ENCODE peak calls at places on chromosomes 13 and 19, in nine cellular contexts. L is progenitor cell of endocrine pancreas, H is omental fat pad, X is choroid plexus epithelial cell, F is cardiac muscle cell, S is uterus, K is stomach, W is glutamatergic neuron, Z is cardiac fibroblast. I is an unnamed sample.

GRCh38 chr19:6425732-6426686 is 1.4 kb upstream of the KHSRP start:
- DNase-seq in K (no peak), Z (no peak), S (peak; percentile 25), H (no peak), X (no peak), F (no peak), L (no peak), W (no peak), I (no peak)

GRCh38 chr13:113610266-113610665 is 25.7 kb downstream of the TFDP1 start:
- DNase-seq in H (no peak), L (no peak), Z (no peak), W (no peak), K (no peak), X (no peak), S (no peak), F (no peak), I (no peak)

GRCh38 chr19:13120817-13121216 is 2.8 kb downstream of the NACC1 start:
- DNase-seq in Z (peak; percentile 71), X (peak; percentile 92), S (no peak), F (peak; percentile 78), H (no peak), K (no peak), L (no peak), W (no peak), I (no peak)

GRCh38 chr13:23965346-23965745 is 68.0 kb upstream of the C1QTNF9B start:
- DNase-seq in L (no peak), S (no peak), K (no peak), F (no peak), H (no peak), W (no peak), X (peak; percentile 23), Z (peak; percentile 24), I (no peak)

GRCh38 chr13:95128045-95128643 is 173.1 kb downstream of the ABCC4 start:
- DNase-seq in L (no peak), Z (no peak), X (no peak), K (peak; percentile 52), S (no peak), W (no peak), F (no peak), H (no peak), I (no peak)

GRCh38 chr13:111954681-111955411 is 112.1 kb upstream of the SOX1 start:
- DNase-seq in Z (no peak), F (no peak), L (no peak), H (no peak), X (no peak), K (peak; percentile 17), W (no peak), S (no peak), I (no peak)

GRCh38 chr19:13215572-13216380 is 65.6 kb downstream of the IER2 start:
- DNase-seq in L (no peak), Z (no peak), S (no peak), F (peak; percentile 46), X (no peak), K (no peak), H (no peak), W (no peak), I (no peak)

GRCh38 chr13:79593611-79594275 is 112.8 kb downstream of the NDFIP2 start:
- DNase-seq in F (peak; percentile 66), W (no peak), X (peak; percentile 64), K (no peak), H (no peak), S (no peak), L (no peak), Z (peak; percentile 68), I (no peak)

GRCh38 chr19:35216833-35217707 is 11.5 kb downstream of the FAM187B start:
- DNase-seq in H (no peak), L (no peak), S (no peak), W (no peak), X (no peak), F (no peak), K (peak; percentile 60), Z (no peak), I (no peak)

GRCh38 chr13:99971576-99972189 is at the start of gene ZIC5:
- DNase-seq in F (no peak), Z (no peak), S (no peak), H (no peak), L (no peak), W (no peak), X (peak; percentile 73), K (no peak), I (no peak)

GRCh38 chr19:15476334-15476733 is 3.0 kb downstream of the PGLYRP2 start:
- DNase-seq in Z (no peak), F (no peak), K (no peak), S (no peak), H (no peak), W (no peak), X (no peak), L (no peak), I (no peak)

GRCh38 chr13:83796364-83796763 is 85.9 kb downstream of the SLITRK1 start:
- DNase-seq in Z (no peak), W (no peak), H (no peak), X (no peak), S (no peak), L (no peak), K (no peak), F (no peak), I (no peak)

GRCh38 chr13:68715651-68716050 is 1392.0 kb upstream of the ATXN8OS start:
- DNase-seq in W (no peak), H (no peak), F (no peak), S (no peak), X (no peak), K (no peak), Z (no peak), L (no peak), I (no peak)

GRCh38 chr13:48252176-48252575 is 19.2 kb downstream of the ITM2B start:
- DNase-seq in W (no peak), K (no peak), L (no peak), Z (no peak), X (no peak), F (no peak), H (no peak), S (no peak), I (no peak)

GRCh38 chr13:76971215-76971614 is 20.7 kb upstream of the CLN5 start:
- DNase-seq in H (no peak), X (no peak), L (no peak), K (no peak), W (no peak), S (no peak), Z (no peak), F (no peak), I (no peak)

GRCh38 chr13:30119476-30119875 is 187.9 kb downstream of the KATNAL1 start:
- DNase-seq in W (no peak), H (no peak), Z (peak; percentile 65), S (peak; percentile 39), F (peak; percentile 74), L (no peak), X (peak; percentile 71), K (no peak), I (no peak)

GRCh38 chr19:55340784-55341147 is 1.1 kb downstream of the KMT5C start:
- DNase-seq in W (peak; percentile 71), Z (no peak), X (no peak), F (no peak), H (no peak), L (peak; percentile 35), K (no peak), S (no peak), I (no peak)
- TF ChIP-seq CTCF in W (no peak), Z (no peak), X (peak; percentile 46), F (peak; percentile 23), H (no peak), L (peak; percentile 17), K (no peak), S (no peak), I (no peak)

GRCh38 chr13:70613295-70613694 is 505.0 kb upstream of the KLHL1 start:
- DNase-seq in H (no peak), L (no peak), F (peak; percentile 0), Z (no peak), S (no peak), W (no peak), X (peak; percentile 37), K (no peak), I (no peak)
- TF ChIP-seq CTCF in H (no peak), L (peak; percentile 62), F (no peak), Z (no peak), S (no peak), W (peak; percentile 64), X (peak; percentile 48), K (no peak), I (peak; percentile 27)

DNA sequence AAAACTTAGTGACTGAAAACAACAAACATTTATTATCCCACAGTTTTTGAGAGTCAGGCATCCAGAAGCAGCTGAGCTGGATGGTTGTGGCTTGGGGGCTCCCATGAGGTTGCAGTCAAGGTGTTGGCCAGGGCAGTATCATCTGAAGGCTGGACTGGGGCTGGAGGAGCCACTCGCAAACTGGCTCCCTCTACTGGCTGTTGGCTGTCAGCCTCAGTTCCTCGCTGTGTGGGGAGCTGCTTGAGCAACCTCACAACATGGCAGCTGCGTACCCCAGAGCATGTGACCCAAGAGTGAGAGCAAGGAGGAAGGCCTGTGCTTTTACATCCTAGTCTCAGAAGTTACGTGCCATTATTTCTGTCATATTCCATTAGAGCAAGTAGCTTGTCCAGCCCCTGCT is 9.7 kb downstream of the YJU2 start:
- DNase-seq in S (no peak), Z (no peak), W (no peak), F (no peak), H (no peak), L (no peak), K (no peak), X (no peak), I (no peak)
- TF ChIP-seq CTCF in S (no peak), Z (peak; percentile 22), W (no peak), F (peak; percentile 6), H (no peak), L (no peak), K (no peak), X (peak; percentile 24), I (no peak)

DNA sequence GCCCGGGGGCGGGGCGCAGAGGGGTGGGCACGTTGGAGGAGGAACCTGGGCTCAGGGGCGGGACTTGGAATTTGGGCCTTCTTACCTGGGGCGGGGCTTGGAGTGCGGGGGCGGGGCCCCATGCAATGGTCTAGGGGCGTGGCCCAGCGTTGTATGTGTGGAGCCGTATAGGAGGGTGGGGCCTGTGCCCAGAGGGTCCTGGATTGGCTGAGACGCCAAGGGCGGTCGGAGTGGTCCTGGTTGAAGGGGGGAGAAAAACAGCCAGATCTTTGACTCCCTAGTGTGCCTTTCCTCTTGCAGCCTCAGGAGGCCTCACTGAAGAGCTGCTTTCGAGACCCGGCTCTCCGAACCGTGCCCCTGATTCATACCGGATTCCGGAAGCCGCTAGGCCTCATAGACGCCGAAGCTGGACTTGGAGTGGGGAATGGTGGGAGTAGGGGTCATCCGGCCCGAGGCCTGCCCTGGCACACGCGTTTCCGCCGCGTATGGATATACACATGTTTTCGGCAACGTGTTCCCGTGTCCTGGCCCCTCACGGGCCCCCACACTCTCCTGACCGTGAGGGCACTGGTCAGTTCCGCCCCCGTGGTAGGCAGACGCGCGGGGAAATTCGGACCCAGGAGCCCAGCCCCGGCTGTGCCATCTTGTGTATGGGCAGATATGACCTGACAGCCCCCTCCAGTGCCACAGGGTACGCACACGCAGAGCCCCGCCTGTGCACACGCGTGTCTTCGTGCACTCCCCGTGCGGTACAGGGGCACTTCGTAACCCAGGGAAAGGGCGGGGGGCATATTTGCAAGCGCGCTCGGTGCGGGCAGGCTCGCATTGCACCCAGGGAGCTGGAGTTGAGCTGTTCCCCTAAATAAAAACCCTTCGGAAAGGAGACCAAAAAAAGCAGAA is 661 bp upstream of the PRR12 start:
- DNase-seq in Z (peak; percentile 98), L (peak; percentile 93), H (peak; percentile 95), F (peak; percentile 99), X (peak; percentile 99), K (peak; percentile 99), S (peak; percentile 93), W (peak; percentile 93), I (peak; percentile 96)
- TF ChIP-seq CTCF in Z (no peak), L (peak; percentile 14), H (no peak), F (peak; percentile 6), X (peak; percentile 21), K (no peak), S (peak; percentile 31), W (no peak), I (no peak)